ENCODE peak calls at places on chromosome 1, in six cellular contexts. X is body of pancreas, A is fibroblast of lung, H is cardiac muscle cell, W is DND-41, N is GM23338. U is an unnamed sample.

GRCh38 chr1:231215676-231216385 is 25.2 kb upstream of the GNPAT start:
- DNase-seq in X (no peak), A (no peak), H (no peak), W (no peak), N (no peak), U (no peak)

GRCh38 chr1:151716771-151717631 is at the start of gene CELF3:
- DNase-seq in X (no peak), A (peak; percentile 25), H (peak; percentile 59), W (peak; percentile 16), N (peak; percentile 86), U (no peak)

GRCh38 chr1:98704474-98704873 is 43.0 kb downstream of the SNX7 start:
- DNase-seq in X (no peak), A (peak; percentile 66), H (no peak), W (peak; percentile 23), N (peak; percentile 85), U (no peak)

GRCh38 chr1:58936973-58937372 is 153.1 kb upstream of the JUN start:
- DNase-seq in X (no peak), A (no peak), H (no peak), W (no peak), N (no peak), U (no peak)

GRCh38 chr1:212305342-212305741 is 20.1 kb downstream of the PPP2R5A start:
- DNase-seq in X (no peak), A (no peak), H (no peak), W (no peak), N (no peak), U (no peak)

GRCh38 chr1:30763654-30764248 is 6.2 kb upstream of the LAPTM5 start:
- DNase-seq in X (no peak), A (peak; percentile 73), H (no peak), W (no peak), N (no peak), U (no peak)

GRCh38 chr1:162696286-162696862 is 64.1 kb downstream of the DDR2 start:
- DNase-seq in X (peak; percentile 33), A (peak; percentile 90), H (peak; percentile 94), W (no peak), N (peak; percentile 92), U (no peak)

GRCh38 chr1:152108899-152109222 is 6.4 kb downstream of the TCHH start:
- DNase-seq in X (peak; percentile 10), A (no peak), H (no peak), W (no peak), N (peak; percentile 76), U (no peak)

GRCh38 chr1:58815069-58815679 is 31.3 kb upstream of the JUN start:
- DNase-seq in X (peak; percentile 88), A (peak; percentile 100), H (no peak), W (no peak), N (peak; percentile 89), U (peak; percentile 27)

GRCh38 chr1:24108334-24109165 is 3.4 kb downstream of the MYOM3 start:
- DNase-seq in X (no peak), A (peak; percentile 93), H (no peak), W (no peak), N (no peak), U (no peak)

GRCh38 chr1:29706936-29707335 is 470.6 kb downstream of the PTPRU start:
- DNase-seq in X (no peak), A (peak; percentile 69), H (peak; percentile 81), W (no peak), N (peak; percentile 94), U (no peak)

GRCh38 chr1:69191280-69191679 is 376.4 kb upstream of the LRRC7 start:
- DNase-seq in X (no peak), A (peak; percentile 39), H (no peak), W (no peak), N (no peak), U (no peak)

GRCh38 chr1:68327414-68327813 is 95.1 kb upstream of the WLS start:
- DNase-seq in X (no peak), A (no peak), H (no peak), W (no peak), N (no peak), U (no peak)

GRCh38 chr1:55444660-55445059 is 229.5 kb upstream of the USP24 start:
- DNase-seq in X (no peak), A (no peak), H (no peak), W (no peak), N (no peak), U (no peak)

GRCh38 chr1:201262963-201263608 is 20.2 kb upstream of the PKP1 start:
- DNase-seq in X (no peak), A (no peak), H (no peak), W (no peak), N (no peak), U (no peak)

GRCh38 chr1:23116921-23117699 is 51.5 kb downstream of the LUZP1 start:
- DNase-seq in X (no peak), A (no peak), H (no peak), W (no peak), N (no peak), U (no peak)

GRCh38 chr1:93394514-93394913 is 48.8 kb downstream of the DR1 start:
- DNase-seq in X (no peak), A (no peak), H (no peak), W (no peak), N (no peak), U (no peak)

GRCh38 chr1:24536391-24536840 is 19.5 kb upstream of the NCMAP start:
- DNase-seq in X (no peak), A (peak; percentile 63), H (peak; percentile 30), W (peak; percentile 17), N (no peak), U (peak; percentile 41)

DNA sequence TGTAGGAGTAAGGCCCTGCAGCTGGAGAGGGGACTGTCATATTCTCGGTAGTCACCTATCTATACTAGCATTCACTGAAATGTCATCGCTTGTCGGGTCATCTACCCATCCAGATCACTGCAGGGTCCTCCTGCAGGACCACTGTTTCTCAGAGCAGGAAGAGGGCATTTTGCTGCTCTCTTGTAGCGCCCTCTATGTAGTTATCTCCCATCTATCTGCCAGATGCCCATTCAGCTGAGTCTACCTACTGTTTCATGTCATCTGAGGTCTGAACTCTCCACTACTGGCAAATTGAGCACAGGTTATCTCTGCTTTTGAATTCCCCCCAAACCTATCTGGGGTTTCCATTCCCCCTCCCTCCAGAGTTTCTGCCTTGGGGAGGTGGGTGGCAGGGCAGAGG is 258.2 kb upstream of the FOXD3 start:
- DNase-seq in X (no peak), A (no peak), H (no peak), W (no peak), N (peak; percentile 22), U (no peak)
- TF ChIP-seq CTCF in X (no peak), A (no peak), H (no peak), W (no peak), N (peak; percentile 31), U (no peak)

GRCh38 chr1:89609781-89610456 is 23.0 kb upstream of the LRRC8C start:
- DNase-seq in X (no peak), A (no peak), H (no peak), W (no peak), N (no peak), U (peak; percentile 48)
- H3K27me3 ChIP-seq in X (no peaks in the 10 kb centered on the region), A (no peaks in the 10 kb centered on the region), H (no peaks in the 10 kb centered on the region), W (no peaks in the 10 kb centered on the region), N (no peaks in the 10 kb centered on the region), U (no peaks in the 10 kb centered on the region)

DNA sequence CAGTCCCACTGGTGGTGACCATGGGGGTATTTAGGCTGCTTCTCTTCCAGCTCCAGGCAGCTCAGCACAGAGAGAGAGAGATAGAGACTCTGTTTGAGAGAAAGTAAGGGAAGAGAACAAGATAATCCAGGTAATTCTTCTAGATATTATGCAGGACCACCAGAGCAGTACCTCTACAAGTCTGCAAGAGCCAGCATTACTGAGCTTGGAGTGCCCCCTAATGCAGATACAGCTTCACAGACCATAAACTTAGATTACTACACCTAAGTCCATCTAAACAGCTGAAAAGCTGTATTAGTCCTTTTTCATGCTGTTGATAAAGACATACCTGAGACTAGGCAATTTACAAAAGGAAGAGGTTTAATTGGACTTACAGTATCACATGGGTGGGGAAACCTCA is 570.3 kb downstream of the LRRIQ3 start:
- DNase-seq in X (no peak), A (no peak), H (no peak), W (no peak), N (peak; percentile 14), U (no peak)
- TF ChIP-seq CTCF in X (no peak), A (no peak), H (no peak), W (no peak), N (peak; percentile 22), U (no peak)

DNA sequence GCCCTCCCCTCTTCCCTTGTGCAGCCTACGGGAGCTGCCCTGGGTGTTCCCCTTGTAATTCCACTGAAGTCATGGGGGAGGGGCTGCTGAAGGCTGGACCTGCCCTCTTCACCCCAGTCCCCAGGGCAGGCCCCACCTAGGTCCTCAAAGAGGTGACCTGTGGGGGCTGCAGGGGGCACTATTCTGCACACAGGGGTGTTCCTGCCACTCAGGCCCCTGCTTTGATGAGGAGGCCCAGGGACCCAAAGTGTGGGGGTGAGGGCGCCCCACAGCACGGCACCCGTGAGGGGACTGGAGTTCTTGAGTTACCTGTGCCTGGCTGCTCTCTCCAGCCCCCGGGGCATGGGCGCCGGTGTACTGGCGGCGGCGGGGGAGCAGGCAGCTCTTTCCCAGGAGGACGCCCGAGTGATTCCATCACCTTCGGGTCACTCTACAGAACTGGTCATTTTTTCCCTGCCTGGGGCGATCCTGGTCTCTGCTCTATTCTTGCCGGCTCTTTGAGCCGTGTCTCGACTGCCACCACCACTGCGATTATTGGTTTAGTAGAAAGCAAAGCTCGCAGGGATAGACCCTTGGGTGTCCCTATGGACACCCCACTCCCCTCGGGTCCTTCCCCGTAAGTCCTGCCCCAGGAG is 6.9 kb upstream of the PRDM16 start:
- DNase-seq in X (no peak), A (no peak), H (no peak), W (no peak), N (no peak), U (no peak)
- H3K27me3 ChIP-seq in X (no peaks in the 10 kb centered on the region), A (peaks cover 26% of the 10 kb centered on the region), H (peaks cover 76% of the 10 kb centered on the region), W (peaks cover 9% of the 10 kb centered on the region), N (peaks cover 77% of the 10 kb centered on the region), U (peaks cover 17% of the 10 kb centered on the region)

GRCh38 chr1:11417162-11417561 is 61.8 kb upstream of the DISP3 start:
- DNase-seq in X (no peak), A (no peak), H (no peak), W (no peak), N (no peak), U (no peak)
- TF ChIP-seq CTCF in X (no peak), A (no peak), H (no peak), W (no peak), N (no peak), U (no peak)

GRCh38 chr1:3680488-3681230 is 28.3 kb downstream of the TP73 start:
- DNase-seq in X (no peak), A (no peak), H (no peak), W (no peak), N (no peak), U (no peak)
- H3K27me3 ChIP-seq in X (no peaks in the 10 kb centered on the region), A (no peaks in the 10 kb centered on the region), H (peaks cover 16% of the 10 kb centered on the region), W (no peaks in the 10 kb centered on the region), N (no peaks in the 10 kb centered on the region), U (no peaks in the 10 kb centered on the region)

DNA sequence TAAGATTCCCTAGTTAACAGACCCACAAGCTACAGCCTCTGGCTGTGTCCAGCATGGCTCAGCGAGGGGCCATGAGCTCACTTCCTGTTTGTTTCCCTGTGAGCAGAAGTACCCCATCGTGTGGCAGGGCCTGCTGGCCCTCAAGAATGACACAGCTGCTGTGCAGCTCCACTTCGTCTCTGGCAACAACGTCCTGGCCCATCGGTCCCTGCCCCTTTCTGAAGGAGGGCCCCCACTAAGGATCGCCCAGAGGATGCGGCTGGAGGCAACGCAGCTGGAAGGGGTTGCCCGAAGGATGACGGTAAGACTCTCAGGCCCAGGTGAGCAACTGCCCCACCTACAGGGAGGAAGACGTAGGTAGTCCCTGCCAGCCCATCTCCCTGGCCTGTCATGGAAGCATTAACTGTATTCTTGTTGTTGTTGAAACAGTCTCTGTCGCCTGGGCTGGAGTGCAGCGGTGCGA is 38.2 kb downstream of the ZBTB17 start:
- DNase-seq in X (no peak), A (peak; percentile 40), H (no peak), W (no peak), N (peak; percentile 70), U (no peak)
- TF ChIP-seq CTCF in X (no peak), A (peak; percentile 4), H (no peak), W (peak; percentile 19), N (peak; percentile 42), U (no peak)

U was measured in CD4-positive, alpha-beta T cell.